ENCODE peak calls at places on chromosomes 5 and 9, in seven cellular contexts. One of them, this sample, is unnamed.

GRCh38 chr5:173395257-173395932 is 67.2 kb upstream of the STC2 start:
- DNase-seq in uterus: no peak
- DNase-seq in HT1080: peak
- DNase-seq in cerebellar cortex: no peak
- DNase-seq in LHCN-M2: peak
- DNase-seq in mesenteric fat pad: no peak
- DNase-seq in iris pigment epithelial cell: peak
- DNase-seq in this sample: no peak

GRCh38 chr5:89499787-89500186 is 616.8 kb upstream of the MEF2C start:
- DNase-seq in uterus: no peak
- DNase-seq in HT1080: no peak
- DNase-seq in cerebellar cortex: no peak
- DNase-seq in LHCN-M2: no peak
- DNase-seq in mesenteric fat pad: no peak
- DNase-seq in iris pigment epithelial cell: no peak
- DNase-seq in this sample: no peak

GRCh38 chr9:110192531-110193326 is 15.2 kb downstream of the C9orf152 start:
- DNase-seq in uterus: peak
- DNase-seq in HT1080: no peak
- DNase-seq in cerebellar cortex: no peak
- DNase-seq in LHCN-M2: peak
- DNase-seq in mesenteric fat pad: no peak
- DNase-seq in iris pigment epithelial cell: peak
- DNase-seq in this sample: no peak

GRCh38 chr5:53874409-53874808 is 314.0 kb downstream of the NDUFS4 start:
- DNase-seq in uterus: no peak
- DNase-seq in HT1080: peak
- DNase-seq in cerebellar cortex: no peak
- DNase-seq in LHCN-M2: peak
- DNase-seq in mesenteric fat pad: no peak
- DNase-seq in iris pigment epithelial cell: peak
- DNase-seq in this sample: no peak

GRCh38 chr9:91196103-91196761 is 165.5 kb downstream of the AUH start:
- DNase-seq in uterus: no peak
- DNase-seq in HT1080: no peak
- DNase-seq in cerebellar cortex: no peak
- DNase-seq in LHCN-M2: no peak
- DNase-seq in mesenteric fat pad: no peak
- DNase-seq in iris pigment epithelial cell: no peak
- DNase-seq in this sample: no peak

GRCh38 chr5:93990504-93991085 is 249.2 kb upstream of the POU5F2 start:
- DNase-seq in uterus: no peak
- DNase-seq in HT1080: no peak
- DNase-seq in cerebellar cortex: no peak
- DNase-seq in LHCN-M2: no peak
- DNase-seq in mesenteric fat pad: no peak
- DNase-seq in iris pigment epithelial cell: no peak
- DNase-seq in this sample: no peak

GRCh38 chr5:75335952-75336624 is 932 bp upstream of the HMGCR start:
- DNase-seq in uterus: peak
- DNase-seq in HT1080: peak
- DNase-seq in cerebellar cortex: peak
- DNase-seq in LHCN-M2: peak
- DNase-seq in mesenteric fat pad: no peak
- DNase-seq in iris pigment epithelial cell: peak
- DNase-seq in this sample: peak

GRCh38 chr5:73447234-73448071 is 1.1 kb downstream of the FOXD1 start:
- DNase-seq in uterus: peak
- DNase-seq in HT1080: peak
- DNase-seq in cerebellar cortex: peak
- DNase-seq in LHCN-M2: peak
- DNase-seq in mesenteric fat pad: no peak
- DNase-seq in iris pigment epithelial cell: peak
- DNase-seq in this sample: peak

GRCh38 chr9:18798106-18798505 is 234.9 kb downstream of the SAXO1 start:
- DNase-seq in uterus: no peak
- DNase-seq in HT1080: peak
- DNase-seq in cerebellar cortex: no peak
- DNase-seq in LHCN-M2: no peak
- DNase-seq in mesenteric fat pad: no peak
- DNase-seq in iris pigment epithelial cell: peak
- DNase-seq in this sample: no peak

GRCh38 chr9:83231039-83231438 is 168.1 kb upstream of the RASEF start:
- DNase-seq in uterus: no peak
- DNase-seq in HT1080: peak
- DNase-seq in cerebellar cortex: no peak
- DNase-seq in LHCN-M2: no peak
- DNase-seq in mesenteric fat pad: no peak
- DNase-seq in iris pigment epithelial cell: no peak
- DNase-seq in this sample: no peak

GRCh38 chr5:52010430-52010829 is 627.2 kb downstream of the ISL1 start:
- DNase-seq in uterus: no peak
- DNase-seq in HT1080: no peak
- DNase-seq in cerebellar cortex: no peak
- DNase-seq in LHCN-M2: no peak
- DNase-seq in mesenteric fat pad: no peak
- DNase-seq in iris pigment epithelial cell: no peak
- DNase-seq in this sample: peak

GRCh38 chr9:93452710-93453046 is 703 bp downstream of the FAM120AOS start:
- DNase-seq in uterus: no peak
- DNase-seq in HT1080: peak
- DNase-seq in cerebellar cortex: peak
- DNase-seq in LHCN-M2: no peak
- DNase-seq in mesenteric fat pad: no peak
- DNase-seq in iris pigment epithelial cell: no peak
- DNase-seq in this sample: no peak